ENCODE peak calls at places on chromosomes 2 and 18, in ten cellular contexts. Y is osteoblast, J is HFFc6, X is A549, M is astrocyte, I is Peyer's patch, Q is nephron progenitor cell, R is cardiac muscle cell, F is left ventricle myocardium inferior, O is K562. Z is an unnamed sample.

GRCh38 chr18:26549103-26549485 is 741 bp upstream of the KCTD1 start:
- DNase-seq in F (peak), Y (no peak), J (peak), Q (peak), I (no peak), R (peak), O (no peak), X (no peak), M (peak), Z (peak)

GRCh38 chr2:98518106-98518505 is 73.4 kb downstream of the INPP4A start:
- DNase-seq in M (no peak), J (no peak), F (no peak), R (peak), X (no peak), Q (no peak), O (peak), I (no peak), Y (peak), Z (peak)

GRCh38 chr2:19687260-19687659 is 214.5 kb downstream of the TTC32 start:
- DNase-seq in R (no peak), X (no peak), Q (no peak), M (no peak), F (no peak), Y (no peak), I (no peak), J (no peak), O (no peak), Z (no peak)

GRCh38 chr2:108858894-108859293 is 72.3 kb downstream of the CCDC138 start:
- DNase-seq in F (no peak), R (peak), X (no peak), I (no peak), J (peak), O (no peak), Y (no peak), Q (no peak), M (peak), Z (no peak)

GRCh38 chr18:7094432-7094831 is 23.2 kb downstream of the LAMA1 start:
- DNase-seq in F (no peak), X (no peak), J (no peak), O (no peak), Q (no peak), I (no peak), R (peak), Y (no peak), M (no peak), Z (no peak)

GRCh38 chr2:174399171-174399570 is 3.6 kb downstream of the SCRN3 start:
- DNase-seq in F (no peak), O (no peak), X (no peak), Q (no peak), I (no peak), R (no peak), M (peak), Y (no peak), J (peak), Z (no peak)

GRCh38 chr2:205500951-205501350 is 181.3 kb upstream of the NRP2 start:
- DNase-seq in F (no peak), X (no peak), M (no peak), O (no peak), Y (no peak), I (no peak), R (no peak), J (no peak), Q (no peak), Z (no peak)

GRCh38 chr2:79512442-79513401 is at the start of gene CTNNA2:
- DNase-seq in O (peak), X (peak), F (no peak), M (peak), Y (peak), J (no peak), I (peak), R (peak), Q (peak), Z (peak)

GRCh38 chr2:64943387-64944150 is 45.6 kb upstream of the SLC1A4 start:
- DNase-seq in O (no peak), R (peak), Q (no peak), J (peak), M (peak), I (no peak), X (peak), F (peak), Y (peak), Z (no peak)

GRCh38 chr2:131521961-131522781 is 5.5 kb upstream of the CCDC74A start:
- DNase-seq in M (no peak), J (no peak), R (no peak), Y (peak), X (no peak), O (no peak), I (peak), F (peak), Q (no peak), Z (no peak)

GRCh38 chr2:26483957-26484565 is 6.1 kb upstream of the OTOF start:
- DNase-seq in R (peak), M (no peak), Q (no peak), Y (no peak), J (no peak), X (no peak), F (no peak), O (no peak), I (no peak), Z (no peak)

GRCh38 chr2:144943986-144944385 is 424.1 kb upstream of the ZEB2 start:
- DNase-seq in J (peak), F (no peak), X (no peak), M (peak), O (no peak), Y (no peak), Q (no peak), I (no peak), R (peak), Z (no peak)

GRCh38 chr2:179596018-179596417 is 265.4 kb downstream of the ZNF385B start:
- DNase-seq in M (peak), J (peak), O (no peak), F (no peak), Q (no peak), R (peak), X (no peak), I (no peak), Y (no peak), Z (no peak)

GRCh38 chr2:217189747-217190146 is 329.9 kb upstream of the TNP1 start:
- DNase-seq in Y (no peak), I (no peak), Q (no peak), F (no peak), X (no peak), J (no peak), M (no peak), O (no peak), R (no peak), Z (no peak)

GRCh38 chr2:171592026-171592555 is 69.8 kb downstream of the CYBRD1 start:
- DNase-seq in O (no peak), F (no peak), Y (peak), X (no peak), I (no peak), Q (no peak), R (peak), M (no peak), J (no peak), Z (no peak)

GRCh38 chr2:15912203-15912602 is 28.1 kb upstream of the MYCN start:
- DNase-seq in F (peak), J (peak), X (peak), R (peak), Q (no peak), O (no peak), I (no peak), M (peak), Y (peak), Z (no peak)

GRCh38 chr18:76365561-76365960 is 129.5 kb downstream of the ZNF516 start:
- DNase-seq in Y (no peak), J (no peak), R (no peak), I (no peak), M (no peak), X (no peak), F (no peak), Q (no peak), O (no peak), Z (no peak)

GRCh38 chr18:70175216-70175615 is 30.3 kb downstream of the RTTN start:
- DNase-seq in X (no peak), F (no peak), O (no peak), I (no peak), R (no peak), Q (no peak), M (no peak), Y (no peak), J (no peak), Z (no peak)

GRCh38 chr18:70176537-70176936 is 28.9 kb downstream of the RTTN start:
- DNase-seq in Y (no peak), J (no peak), X (no peak), M (no peak), I (no peak), O (no peak), R (no peak), F (no peak), Q (no peak), Z (no peak)

GRCh38 chr18:70166668-70167067 is 38.8 kb downstream of the RTTN start:
- DNase-seq in I (no peak), F (no peak), O (no peak), X (no peak), J (no peak), Q (no peak), M (no peak), Y (no peak), R (no peak), Z (no peak)

GRCh38 chr18:70169747-70170146 is 35.7 kb downstream of the RTTN start:
- DNase-seq in O (no peak), X (peak), R (no peak), F (no peak), M (no peak), Q (no peak), Y (no peak), I (no peak), J (no peak), Z (no peak)

DNA sequence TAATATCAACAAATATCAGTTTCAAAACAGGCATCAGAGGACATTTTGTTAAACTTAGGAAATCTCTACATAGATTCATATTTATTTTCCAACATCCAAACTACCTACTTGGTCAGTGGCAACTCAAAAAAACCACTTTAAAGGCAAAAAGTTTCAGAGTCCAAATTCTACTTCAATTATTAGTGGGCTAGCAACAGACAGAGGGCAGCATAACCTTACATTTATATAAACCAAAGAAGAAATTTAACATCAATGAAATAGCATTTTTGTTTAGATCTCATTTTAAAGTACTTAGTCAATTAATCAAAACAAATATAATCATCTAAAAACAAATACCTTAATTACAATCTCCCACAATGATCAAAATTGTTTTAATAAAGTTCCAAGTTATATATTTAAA is 33.3 kb downstream of the RTTN start:
- DNase-seq in R (peak), X (no peak), M (no peak), F (no peak), Q (no peak), I (no peak), Y (no peak), O (no peak), J (peak), Z (no peak)
- TF ChIP-seq CTCF in R (peak), X (peak), M (peak), F (peak), Q (no peak), I (peak), Y (peak), O (no peak), J (peak), Z (peak)

DNA sequence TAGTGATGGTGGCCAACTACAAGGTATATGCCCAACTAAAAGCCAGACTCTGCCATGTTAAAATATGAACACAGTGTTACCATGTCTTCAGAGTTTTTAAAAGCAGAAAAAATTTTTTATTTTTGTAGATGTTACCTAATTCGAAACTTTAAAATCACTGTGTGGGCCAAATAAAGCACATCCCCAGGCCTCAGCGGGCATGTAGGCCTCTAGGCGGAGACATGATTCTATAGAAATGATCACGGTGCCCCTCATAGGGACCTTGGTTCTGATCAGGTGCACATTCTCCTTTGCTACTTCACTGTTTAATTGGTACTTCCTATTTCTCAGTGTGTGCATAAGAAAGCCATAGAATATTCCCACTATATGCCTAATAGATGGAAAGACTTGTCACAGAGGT is 349.2 kb downstream of the XIRP2 start:
- DNase-seq in Q (no peak), X (no peak), F (no peak), J (no peak), Y (no peak), I (no peak), O (no peak), M (no peak), R (no peak), Z (no peak)
- TF ChIP-seq CTCF in Q (no peak), X (no peak), F (no peak), J (no peak), Y (no peak), I (no peak), O (no peak), M (no peak), R (no peak), Z (no peak)

GRCh38 chr2:113273031-113273551 is 5.6 kb downstream of the PAX8 start:
- DNase-seq in F (no peak), Q (peak), J (peak), R (peak), I (no peak), Y (peak), O (no peak), M (no peak), X (peak), Z (peak)
- TF ChIP-seq CTCF in F (peak), Q (peak), J (no peak), R (no peak), I (no peak), Y (no peak), O (peak), M (peak), X (no peak), Z (no peak)

GRCh38 chr2:29238497-29238896 is 123.3 kb downstream of the CLIP4 start:
- DNase-seq in I (peak), F (no peak), Q (no peak), M (no peak), X (peak), J (peak), Y (peak), O (peak), R (peak), Z (peak)
- TF ChIP-seq CTCF in I (peak), F (peak), Q (peak), M (peak), X (peak), J (peak), Y (peak), O (peak), R (peak), Z (peak)

GRCh38 chr2:120594856-120595685 is 140.6 kb upstream of the GLI2 start:
- DNase-seq in Q (no peak), R (no peak), M (no peak), O (peak), J (no peak), F (no peak), X (peak), Y (peak), I (peak), Z (no peak)

GRCh38 chr2:120596990-120597594 is 138.6 kb upstream of the GLI2 start:
- DNase-seq in J (peak), R (peak), X (no peak), Q (no peak), F (peak), Y (peak), O (no peak), I (peak), M (peak), Z (no peak)

GRCh38 chr2:120596191-120596781 is 139.4 kb upstream of the GLI2 start:
- DNase-seq in I (peak), M (no peak), R (peak), Y (peak), F (peak), X (no peak), J (no peak), Q (no peak), O (no peak), Z (no peak)

GRCh38 chr2:120593921-120594686 is 141.6 kb upstream of the GLI2 start:
- DNase-seq in F (no peak), R (no peak), Y (peak), I (no peak), J (no peak), O (no peak), X (no peak), M (no peak), Q (no peak), Z (no peak)

DNA sequence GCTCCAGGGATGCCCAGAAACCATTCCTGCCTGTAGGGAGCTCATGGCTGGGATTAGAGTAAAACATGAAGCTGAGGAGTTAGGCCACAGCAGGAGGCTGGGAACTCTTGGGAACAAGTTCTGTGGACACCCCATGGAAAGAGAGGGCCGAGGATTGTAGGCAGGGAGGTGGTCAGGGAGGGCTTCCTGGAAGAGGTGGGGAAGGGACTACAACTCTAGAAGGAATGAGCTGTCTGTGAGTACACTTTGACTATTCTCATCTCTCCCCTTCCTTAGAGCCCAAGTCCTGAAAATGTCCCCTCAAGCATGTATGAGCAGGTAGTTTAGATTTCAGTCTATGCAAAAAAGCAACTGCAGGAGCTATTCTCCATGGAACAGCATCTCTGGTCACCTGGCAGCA is 139.9 kb upstream of the GLI2 start:
- DNase-seq in Y (peak), O (no peak), J (no peak), X (no peak), R (no peak), Q (no peak), F (no peak), M (no peak), I (no peak), Z (no peak)
- TF ChIP-seq CTCF in Y (no peak), O (no peak), J (no peak), X (no peak), R (no peak), Q (no peak), F (no peak), M (no peak), I (no peak), Z (no peak)

GRCh38 chr2:149617057-149617456 is 29.5 kb upstream of the MMADHC start:
- DNase-seq in Y (no peak), X (no peak), F (no peak), I (no peak), Q (no peak), O (no peak), R (peak), M (peak), J (no peak), Z (no peak)

GRCh38 chr2:149613712-149614111 is 26.1 kb upstream of the MMADHC start:
- DNase-seq in X (no peak), I (no peak), F (no peak), R (no peak), J (peak), O (no peak), Q (no peak), M (peak), Y (no peak), Z (no peak)

GRCh38 chr2:149612122-149612521 is 24.5 kb upstream of the MMADHC start:
- DNase-seq in O (no peak), J (no peak), Q (no peak), R (peak), M (peak), Y (peak), F (no peak), I (no peak), X (no peak), Z (no peak)

GRCh38 chr2:149606251-149606811 is 18.8 kb upstream of the MMADHC start:
- DNase-seq in X (no peak), I (no peak), O (no peak), R (no peak), Q (no peak), F (no peak), J (peak), M (peak), Y (no peak), Z (no peak)

DNA sequence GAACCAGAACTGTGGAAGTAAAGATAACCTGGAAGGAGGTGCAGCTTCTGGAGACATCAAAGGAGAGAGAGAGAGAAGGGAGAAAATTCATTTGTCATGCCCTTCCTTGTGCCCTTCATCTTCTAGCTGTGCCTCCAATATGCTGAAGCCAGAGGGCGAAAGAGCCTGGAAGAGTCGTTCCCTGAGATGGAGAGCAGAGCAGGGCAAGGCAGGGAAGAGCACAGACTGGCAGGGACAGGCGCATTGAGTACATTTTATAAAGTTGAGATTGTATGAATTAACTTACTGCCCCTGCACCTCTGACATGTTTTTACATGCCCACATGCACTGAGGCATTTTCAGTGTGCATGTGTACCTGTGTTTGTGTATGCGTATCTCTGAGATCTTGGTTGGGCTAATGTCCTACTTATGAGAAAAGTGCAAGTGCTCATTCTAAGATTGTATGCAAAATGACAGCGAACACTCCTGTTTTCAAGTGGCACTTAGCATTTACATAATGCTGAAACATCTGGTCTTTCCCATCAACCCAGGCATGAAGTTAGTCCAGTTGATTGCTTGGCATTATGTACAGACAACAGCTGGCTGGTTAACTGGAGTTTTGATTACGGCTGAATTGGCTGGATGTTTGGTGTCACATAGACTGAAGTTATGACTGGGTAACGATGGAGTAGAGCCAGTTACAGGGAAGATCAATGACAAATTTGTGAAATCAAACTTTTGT is 23.7 kb upstream of the MMADHC start:
- DNase-seq in J (no peak), X (no peak), Y (no peak), R (no peak), O (no peak), I (no peak), M (no peak), F (no peak), Q (no peak), Z (no peak)
- TF ChIP-seq CTCF in J (no peak), X (no peak), Y (peak), R (peak), O (no peak), I (no peak), M (no peak), F (no peak), Q (no peak), Z (no peak)

Z was measured in GM13976.